ENCODE peak calls at places on chromosomes 5 and 9, in seven cellular contexts. M, F, N, R, B, Q and P are unnamed samples.

GRCh38 chr5:158246661-158247060 is 387.7 kb upstream of the CLINT1 start:
- DNase-seq in N (no peak), R (no peak), B (no peak), M (no peak), F (no peak), Q (no peak), P (no peak)

GRCh38 chr9:9670454-9670853 is 942.3 kb downstream of the PTPRD start:
- DNase-seq in F (no peak), R (peak; percentile 33), B (no peak), Q (no peak), N (no peak), M (no peak), P (no peak)

GRCh38 chr9:14652729-14653377 is 40.4 kb downstream of the ZDHHC21 start:
- DNase-seq in F (no peak), M (no peak), R (no peak), Q (no peak), B (no peak), N (no peak), P (no peak)

GRCh38 chr5:107809201-107810034 is 138.7 kb upstream of the EFNA5 start:
- DNase-seq in Q (no peak), B (no peak), R (no peak), M (no peak), F (no peak), N (no peak), P (no peak)

GRCh38 chr9:101674165-101674564 is 64.3 kb downstream of the GRIN3A start:
- DNase-seq in B (no peak), R (no peak), F (no peak), Q (no peak), M (no peak), N (no peak), P (no peak)

GRCh38 chr5:67636091-67636490 is 439.5 kb upstream of the CD180 start:
- DNase-seq in Q (no peak), F (peak; percentile 56), B (no peak), N (peak; percentile 13), R (no peak), M (peak; percentile 11), P (no peak)

GRCh38 chr9:100285080-100285479 is 67.7 kb downstream of the TEX10 start:
- DNase-seq in R (no peak), N (no peak), B (no peak), Q (no peak), F (no peak), M (no peak), P (no peak)

GRCh38 chr9:78314953-78315870 is 18.3 kb downstream of the PSAT1 start:
- DNase-seq in F (no peak), M (no peak), R (no peak), Q (no peak), N (no peak), B (no peak), P (no peak)

GRCh38 chr5:351911-352225 is 30.4 kb downstream of the AHRR start:
- DNase-seq in M (no peak), F (no peak), B (no peak), Q (no peak), N (no peak), R (no peak), P (no peak)

GRCh38 chr9:36738318-36738975 is 165.8 kb downstream of the MELK start:
- DNase-seq in M (no peak), N (no peak), F (peak; percentile 26), R (no peak), Q (no peak), B (no peak), P (no peak)

GRCh38 chr5:106730912-106731311 is 939.8 kb downstream of the EFNA5 start:
- DNase-seq in R (no peak), M (no peak), B (no peak), F (no peak), N (no peak), Q (no peak), P (no peak)

GRCh38 chr9:76562511-76562911 is 103.5 kb downstream of the GCNT1 start:
- DNase-seq in R (no peak), B (no peak), N (no peak), M (no peak), Q (no peak), F (no peak), P (no peak)

GRCh38 chr9:15104826-15105420 is 194.7 kb upstream of the FREM1 start:
- DNase-seq in R (no peak), F (no peak), N (no peak), B (no peak), M (peak; percentile 17), Q (no peak), P (no peak)

GRCh38 chr5:177339107-177339638 is 12.3 kb downstream of the LMAN2 start:
- DNase-seq in F (no peak), N (no peak), Q (no peak), R (peak; percentile 55), B (peak; percentile 82), M (no peak), P (no peak)

GRCh38 chr9:101417389-101417788 is 18.2 kb downstream of the ALDOB start:
- DNase-seq in R (no peak), B (no peak), N (no peak), F (no peak), M (no peak), Q (no peak), P (no peak)

GRCh38 chr9:95575796-95576195 is 59.0 kb upstream of the PTCH1 start:
- DNase-seq in F (no peak), Q (no peak), N (no peak), M (no peak), B (no peak), R (no peak), P (no peak)

GRCh38 chr9:136051568-136052432 is 43.3 kb downstream of the NACC2 start:
- DNase-seq in B (peak; percentile 84), R (peak; percentile 61), F (peak; percentile 27), M (peak; percentile 43), Q (peak; percentile 80), N (peak; percentile 84), P (peak; percentile 34)

GRCh38 chr5:154189819-154190651 is 498 bp upstream of the GALNT10 start:
- DNase-seq in F (peak; percentile 84), B (peak; percentile 98), N (peak; percentile 90), M (peak; percentile 87), R (peak; percentile 91), Q (peak; percentile 85), P (no peak)

GRCh38 chr5:32299059-32299677 is 13.6 kb downstream of the MTMR12 start:
- DNase-seq in F (no peak), B (no peak), R (no peak), M (no peak), N (no peak), Q (no peak), P (no peak)

GRCh38 chr5:96175090-96175489 is 213.4 kb upstream of the ELL2 start:
- DNase-seq in N (no peak), F (no peak), M (no peak), Q (no peak), R (no peak), B (no peak), P (no peak)

GRCh38 chr5:159049844-159050318 is 49.8 kb downstream of the EBF1 start:
- DNase-seq in R (no peak), M (no peak), B (no peak), Q (no peak), F (no peak), N (no peak), P (no peak)

GRCh38 chr9:113523421-113524141 is 60.1 kb downstream of the RGS3 start:
- DNase-seq in F (no peak), N (peak; percentile 81), M (no peak), Q (no peak), B (peak; percentile 83), R (peak; percentile 70), P (no peak)

GRCh38 chr9:98775831-98776441 is 20.4 kb downstream of the ANKS6 start:
- DNase-seq in N (no peak), M (peak; percentile 29), R (no peak), Q (no peak), B (no peak), F (no peak), P (no peak)

GRCh38 chr5:173238312-173239232 is 3.6 kb upstream of the NKX2-5 start:
- DNase-seq in F (no peak), R (no peak), M (no peak), N (no peak), B (no peak), Q (no peak), P (no peak)

GRCh38 chr9:131395745-131396479 is 2.0 kb downstream of the PRRC2B start:
- DNase-seq in N (no peak), M (no peak), F (no peak), B (no peak), Q (no peak), R (peak; percentile 27), P (no peak)

DNA sequence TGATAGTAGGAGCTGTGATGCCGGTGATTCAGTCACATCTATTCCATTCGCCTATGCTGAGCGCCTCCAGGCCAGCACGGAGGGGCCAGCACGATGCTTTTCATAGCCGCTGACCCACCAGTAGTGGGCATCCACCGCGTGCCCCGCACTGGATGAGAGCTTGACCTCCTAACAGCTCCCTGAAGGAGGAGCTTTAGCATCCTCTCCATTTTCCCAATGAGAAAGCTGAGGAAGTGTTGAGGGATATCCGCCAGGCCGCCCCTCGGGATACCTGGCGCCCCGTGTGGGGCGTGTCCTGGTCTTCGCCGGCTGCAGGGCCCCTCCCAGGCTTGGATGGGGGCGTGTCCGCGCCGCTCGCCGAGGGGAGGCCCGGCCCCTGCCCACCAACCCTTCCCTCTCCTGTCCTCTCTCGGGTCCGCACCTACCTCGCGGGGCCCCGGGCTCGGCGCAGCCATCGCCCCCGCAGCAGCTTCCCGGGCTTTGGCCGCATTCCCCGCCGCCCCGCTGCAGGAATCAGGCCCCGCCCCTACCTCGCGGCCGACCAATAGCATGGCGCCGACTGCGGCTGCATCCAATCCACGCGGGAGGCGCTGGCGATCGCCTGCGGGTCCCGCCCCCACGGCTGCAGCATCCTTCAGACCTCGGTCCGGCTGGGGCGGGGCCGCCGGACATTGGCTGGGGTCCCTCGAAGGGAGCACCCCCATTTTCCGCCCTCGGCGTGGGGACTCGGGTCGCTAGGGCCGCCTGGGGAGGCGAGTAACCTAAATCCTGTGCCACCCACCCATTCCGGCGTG is at the start of gene PIP5KL1:
- DNase-seq in B (peak; percentile 92), N (peak; percentile 79), F (peak; percentile 86), R (no peak), Q (no peak), M (peak; percentile 84), P (no peak)
- TF ChIP-seq POLR2A in B (no peak), N (no peak), F (no peak), R (no peak), Q (no peak), M (no peak), P (no peak)

DNA sequence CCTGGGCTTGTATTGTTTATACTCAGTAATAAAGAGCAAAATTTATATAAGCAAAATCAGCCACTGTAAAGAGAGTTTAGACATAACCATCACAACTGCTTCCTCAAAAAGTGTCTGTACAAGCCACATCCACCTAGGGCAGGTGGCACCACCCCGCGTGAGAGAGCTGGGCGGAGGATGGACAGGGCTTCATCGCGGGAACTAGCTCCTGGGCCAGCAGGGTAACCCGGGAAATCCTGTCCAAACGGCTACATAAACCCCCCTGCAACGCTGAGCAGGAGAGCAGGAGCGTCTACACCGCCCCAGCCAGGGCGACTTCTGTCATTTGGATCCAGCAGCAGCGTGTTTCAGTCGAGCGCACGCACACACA is 1.3 kb downstream of the SLC6A3 start:
- DNase-seq in Q (no peak), F (no peak), B (no peak), R (peak; percentile 26), M (no peak), N (no peak), P (no peak)
- H3K27me3 ChIP-seq in Q (peaks cover 88% of the 10 kb centered on the region), F (no peaks in the 10 kb centered on the region), B (peaks cover 47% of the 10 kb centered on the region), R (peaks cover 26% of the 10 kb centered on the region), M (peaks cover 15% of the 10 kb centered on the region), N (peaks cover 83% of the 10 kb centered on the region), P (peaks cover 6% of the 10 kb centered on the region)

GRCh38 chr9:110129460-110129859 is 78.5 kb downstream of the C9orf152 start:
- DNase-seq in R (no peak), F (no peak), Q (no peak), B (no peak), M (no peak), N (no peak), P (no peak)
- H3K4me1 ChIP-seq in R (peaks cover 24% of the 10 kb centered on the region), F (peaks cover 27% of the 10 kb centered on the region), Q (no peaks in the 10 kb centered on the region), B (peaks cover 76% of the 10 kb centered on the region), M (peaks cover 89% of the 10 kb centered on the region), N (peaks cover 47% of the 10 kb centered on the region), P (peaks cover 53% of the 10 kb centered on the region)

GRCh38 chr9:25678147-25678666 is at the start of gene TUSC1:
- DNase-seq in F (peak; percentile 89), R (peak; percentile 92), M (peak; percentile 87), Q (peak; percentile 83), N (peak; percentile 84), B (peak; percentile 88), P (no peak)
- TF ChIP-seq POLR2A in F (peak; percentile 66), R (peak; percentile 24), M (peak; percentile 72), Q (no peak), N (no peak), B (no peak), P (no peak)